ENCODE peak calls at places on chromosomes 13 and 19, in five cellular contexts. One of them, this sample, is unnamed.

GRCh38 chr13:35472308-35473008 is 4.0 kb downstream of the MAB21L1 start:
- DNase-seq in H1: no peak
- DNase-seq in GM12878: no peak
- DNase-seq in K562: no peak
- DNase-seq in GM12891: no peak
- DNase-seq in this sample: no peak

GRCh38 chr13:50215389-50215788 is 200.1 kb downstream of the KCNRG start:
- DNase-seq in H1: no peak
- DNase-seq in GM12878: no peak
- DNase-seq in K562: no peak
- DNase-seq in GM12891: no peak
- DNase-seq in this sample: no peak

GRCh38 chr13:106533101-106533939 is 2.1 kb downstream of the EFNB2 start:
- DNase-seq in H1: no peak
- DNase-seq in GM12878: no peak
- DNase-seq in K562: no peak
- DNase-seq in GM12891: no peak
- DNase-seq in this sample: peak

GRCh38 chr13:113203507-113204377 is 4.7 kb downstream of the PCID2 start:
- DNase-seq in H1: no peak
- DNase-seq in GM12878: no peak
- DNase-seq in K562: no peak
- DNase-seq in GM12891: no peak
- DNase-seq in this sample: no peak

GRCh38 chr19:6458695-6459355 is 767 bp downstream of the SLC25A23 start:
- DNase-seq in H1: no peak
- DNase-seq in GM12878: no peak
- DNase-seq in K562: peak
- DNase-seq in GM12891: no peak
- DNase-seq in this sample: no peak

GRCh38 chr13:19085876-19086275 is 95.7 kb downstream of the TUBA3C start:
- DNase-seq in H1: no peak
- DNase-seq in GM12878: no peak
- DNase-seq in K562: no peak
- DNase-seq in GM12891: no peak
- DNase-seq in this sample: no peak

GRCh38 chr13:39803156-39803555 is 147.7 kb downstream of the COG6 start:
- DNase-seq in H1: no peak
- DNase-seq in GM12878: no peak
- DNase-seq in K562: no peak
- DNase-seq in GM12891: no peak
- DNase-seq in this sample: no peak

GRCh38 chr13:28778308-28779215 is 41.6 kb upstream of the MTUS2 start:
- DNase-seq in H1: no peak
- DNase-seq in GM12878: no peak
- DNase-seq in K562: no peak
- DNase-seq in GM12891: no peak
- DNase-seq in this sample: no peak

GRCh38 chr13:47241446-47241845 is 344.6 kb upstream of the HTR2A start:
- DNase-seq in H1: no peak
- DNase-seq in GM12878: no peak
- DNase-seq in K562: no peak
- DNase-seq in GM12891: no peak
- DNase-seq in this sample: no peak

GRCh38 chr13:41587490-41587889 is 130.1 kb downstream of the RGCC start:
- DNase-seq in H1: no peak
- DNase-seq in GM12878: no peak
- DNase-seq in K562: no peak
- DNase-seq in GM12891: no peak
- DNase-seq in this sample: no peak

GRCh38 chr13:112233716-112234115 is 142.4 kb upstream of the SPACA7 start:
- DNase-seq in H1: no peak
- DNase-seq in GM12878: no peak
- DNase-seq in K562: no peak
- DNase-seq in GM12891: no peak
- DNase-seq in this sample: no peak

GRCh38 chr19:29393915-29394460 is 131.8 kb upstream of the VSTM2B start:
- DNase-seq in H1: no peak
- DNase-seq in GM12878: no peak
- DNase-seq in K562: no peak
- DNase-seq in GM12891: no peak
- DNase-seq in this sample: no peak

GRCh38 chr19:45186509-45187334 is 8.1 kb downstream of the BLOC1S3 start:
- DNase-seq in H1: no peak
- DNase-seq in GM12878: no peak
- DNase-seq in K562: no peak
- DNase-seq in GM12891: no peak
- DNase-seq in this sample: no peak

GRCh38 chr13:73671011-73671410 is 463.2 kb downstream of the KLF12 start:
- DNase-seq in H1: no peak
- DNase-seq in GM12878: no peak
- DNase-seq in K562: no peak
- DNase-seq in GM12891: no peak
- DNase-seq in this sample: no peak

GRCh38 chr13:87280139-87280538 is 391.0 kb upstream of the SLITRK5 start:
- DNase-seq in H1: no peak
- DNase-seq in GM12878: no peak
- DNase-seq in K562: no peak
- DNase-seq in GM12891: no peak
- DNase-seq in this sample: no peak

GRCh38 chr19:33868076-33868735 is 71.5 kb downstream of the KCTD15 start:
- DNase-seq in H1: no peak
- DNase-seq in GM12878: no peak
- DNase-seq in K562: no peak
- DNase-seq in GM12891: no peak
- DNase-seq in this sample: no peak

GRCh38 chr19:49861127-49861526 is 6.2 kb downstream of the PNKP start:
- DNase-seq in H1: no peak
- DNase-seq in GM12878: no peak
- DNase-seq in K562: no peak
- DNase-seq in GM12891: no peak
- DNase-seq in this sample: no peak

GRCh38 chr13:112055032-112055416 is 11.9 kb upstream of the SOX1 start:
- DNase-seq in H1: no peak
- DNase-seq in GM12878: no peak
- DNase-seq in K562: no peak
- DNase-seq in GM12891: no peak
- DNase-seq in this sample: no peak

GRCh38 chr13:27924529-27925141 is 4.8 kb downstream of the PDX1 start:
- DNase-seq in H1: no peak
- DNase-seq in GM12878: no peak
- DNase-seq in K562: no peak
- DNase-seq in GM12891: no peak
- DNase-seq in this sample: peak

GRCh38 chr19:13015361-13016231 is 20.3 kb downstream of the NFIX start:
- DNase-seq in H1: no peak
- DNase-seq in GM12878: no peak
- DNase-seq in K562: peak
- DNase-seq in GM12891: no peak
- DNase-seq in this sample: no peak

GRCh38 chr19:55993492-55993891 is 6.9 kb downstream of the NLRP5 start:
- DNase-seq in H1: no peak
- DNase-seq in GM12878: no peak
- DNase-seq in K562: no peak
- DNase-seq in GM12891: no peak
- DNase-seq in this sample: no peak

GRCh38 chr13:52961196-52961845 is 67.3 kb upstream of the OLFM4 start:
- DNase-seq in H1: no peak
- DNase-seq in GM12878: no peak
- DNase-seq in K562: no peak
- DNase-seq in GM12891: no peak
- DNase-seq in this sample: no peak

GRCh38 chr19:2150794-2151338 is 500 bp downstream of the AP3D1 start:
- DNase-seq in H1: no peak
- DNase-seq in GM12878: no peak
- DNase-seq in K562: peak
- DNase-seq in GM12891: peak
- DNase-seq in this sample: peak
- TF ChIP-seq POLR2AphosphoS5 in H1: peak
- TF ChIP-seq POLR2AphosphoS5 in GM12878: peak
- TF ChIP-seq POLR2AphosphoS5 in K562: no peak
- TF ChIP-seq POLR2AphosphoS5 in GM12891: peak
- TF ChIP-seq POLR2AphosphoS5 in this sample: no peak

GRCh38 chr13:75445717-75446529 is 36.0 kb downstream of the TBC1D4 start:
- DNase-seq in H1: no peak
- DNase-seq in GM12878: no peak
- DNase-seq in K562: no peak
- DNase-seq in GM12891: no peak
- DNase-seq in this sample: no peak
- TF ChIP-seq TAF1 in H1: no peak
- TF ChIP-seq TAF1 in GM12878: no peak
- TF ChIP-seq TAF1 in K562: no peak
- TF ChIP-seq TAF1 in GM12891: no peak
- TF ChIP-seq TAF1 in this sample: no peak

GRCh38 chr19:42219812-42220750 is at the start of gene ZNF526:
- DNase-seq in H1: peak
- DNase-seq in GM12878: peak
- DNase-seq in K562: peak
- DNase-seq in GM12891: peak
- DNase-seq in this sample: peak
- TF ChIP-seq POLR2A in H1: peak
- TF ChIP-seq POLR2A in GM12878: peak
- TF ChIP-seq POLR2A in K562: peak
- TF ChIP-seq POLR2A in GM12891: peak
- TF ChIP-seq POLR2A in this sample: peak

DNA sequence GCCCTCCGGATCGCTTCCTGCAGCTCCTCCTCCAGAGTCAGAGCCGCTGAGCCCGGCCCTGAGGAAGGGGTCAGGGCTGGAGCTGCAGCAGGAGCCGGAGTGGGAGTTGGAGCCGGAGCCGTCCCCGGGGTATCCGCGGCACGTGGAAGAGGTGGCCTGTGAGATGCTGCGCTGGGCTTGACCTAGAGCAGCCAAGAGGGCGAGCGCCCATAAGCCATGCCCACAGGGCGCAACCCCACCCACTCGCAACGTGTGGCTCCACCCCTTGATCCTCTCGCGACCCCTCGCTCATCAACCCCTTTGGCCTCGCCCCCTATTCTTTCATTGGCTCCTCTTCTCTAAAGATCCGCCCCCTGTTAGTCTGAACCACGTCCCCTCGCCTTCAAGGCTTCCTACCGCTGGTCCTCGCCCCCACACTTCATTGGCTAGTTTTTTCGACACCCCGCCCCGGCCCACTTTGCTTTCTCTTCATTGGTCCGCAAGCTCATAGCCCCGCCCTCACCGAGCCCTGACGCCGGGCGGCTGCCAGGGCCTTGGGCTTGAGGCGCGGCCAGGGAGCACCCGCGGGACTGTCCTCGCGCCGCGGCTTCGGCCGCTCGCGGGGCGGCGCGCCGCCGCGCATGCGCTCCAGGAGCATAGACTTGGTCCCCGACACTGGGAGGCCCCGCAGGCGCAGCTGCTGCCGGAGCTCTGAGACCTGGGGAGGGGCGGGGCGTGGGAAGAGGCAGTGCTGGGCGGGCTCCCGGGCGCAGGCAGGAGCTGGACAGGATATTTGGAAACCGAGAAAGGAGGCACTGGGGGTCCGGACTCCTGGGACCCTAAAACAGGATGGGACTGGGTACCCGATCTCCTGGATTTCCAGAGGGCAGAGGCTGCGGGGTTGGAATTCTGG is 5.4 kb downstream of the MAMSTR start:
- DNase-seq in H1: peak
- DNase-seq in GM12878: peak
- DNase-seq in K562: peak
- DNase-seq in GM12891: peak
- DNase-seq in this sample: peak
- TF ChIP-seq POLR2AphosphoS5 in H1: no peak
- TF ChIP-seq POLR2AphosphoS5 in GM12878: no peak
- TF ChIP-seq POLR2AphosphoS5 in K562: peak
- TF ChIP-seq POLR2AphosphoS5 in GM12891: no peak
- TF ChIP-seq POLR2AphosphoS5 in this sample: no peak

GRCh38 chr13:80009760-80010159 is 331.2 kb downstream of the SPRY2 start:
- DNase-seq in H1: no peak
- DNase-seq in GM12878: no peak
- DNase-seq in K562: no peak
- DNase-seq in GM12891: no peak
- DNase-seq in this sample: no peak

GRCh38 chr13:80012281-80012680 is 328.6 kb downstream of the SPRY2 start:
- DNase-seq in H1: no peak
- DNase-seq in GM12878: no peak
- DNase-seq in K562: no peak
- DNase-seq in GM12891: no peak
- DNase-seq in this sample: no peak

GRCh38 chr13:80010846-80011245 is 330.1 kb downstream of the SPRY2 start:
- DNase-seq in H1: no peak
- DNase-seq in GM12878: no peak
- DNase-seq in K562: no peak
- DNase-seq in GM12891: no peak
- DNase-seq in this sample: no peak

GRCh38 chr13:80010286-80010831 is 330.6 kb downstream of the SPRY2 start:
- DNase-seq in H1: no peak
- DNase-seq in GM12878: no peak
- DNase-seq in K562: no peak
- DNase-seq in GM12891: no peak
- DNase-seq in this sample: no peak

GRCh38 chr13:80011448-80012212 is 329.3 kb downstream of the SPRY2 start:
- DNase-seq in H1: no peak
- DNase-seq in GM12878: no peak
- DNase-seq in K562: no peak
- DNase-seq in GM12891: no peak
- DNase-seq in this sample: no peak
- TF ChIP-seq TAF1 in H1: no peak
- TF ChIP-seq TAF1 in GM12878: no peak
- TF ChIP-seq TAF1 in K562: no peak
- TF ChIP-seq TAF1 in GM12891: no peak
- TF ChIP-seq TAF1 in this sample: no peak

GRCh38 chr19:18833849-18834643 is 2.3 kb downstream of the UPF1 start:
- DNase-seq in H1: no peak
- DNase-seq in GM12878: no peak
- DNase-seq in K562: no peak
- DNase-seq in GM12891: no peak
- DNase-seq in this sample: no peak
- TF ChIP-seq POLR2A in H1: no peak
- TF ChIP-seq POLR2A in GM12878: no peak
- TF ChIP-seq POLR2A in K562: no peak
- TF ChIP-seq POLR2A in GM12891: no peak
- TF ChIP-seq POLR2A in this sample: no peak

GRCh38 chr19:8001995-8002849 is 3.2 kb downstream of the ELAVL1 start:
- DNase-seq in H1: peak
- DNase-seq in GM12878: peak
- DNase-seq in K562: peak
- DNase-seq in GM12891: peak
- DNase-seq in this sample: peak
- TF ChIP-seq POLR2AphosphoS5 in H1: peak
- TF ChIP-seq POLR2AphosphoS5 in GM12878: no peak
- TF ChIP-seq POLR2AphosphoS5 in K562: no peak
- TF ChIP-seq POLR2AphosphoS5 in GM12891: no peak
- TF ChIP-seq POLR2AphosphoS5 in this sample: peak

GRCh38 chr19:8731428-8732169 is 10.2 kb downstream of the OR2Z1 start:
- DNase-seq in H1: no peak
- DNase-seq in GM12878: no peak
- DNase-seq in K562: peak
- DNase-seq in GM12891: no peak
- DNase-seq in this sample: no peak
- TF ChIP-seq TAF1 in H1: no peak
- TF ChIP-seq TAF1 in GM12878: no peak
- TF ChIP-seq TAF1 in K562: no peak
- TF ChIP-seq TAF1 in GM12891: no peak
- TF ChIP-seq TAF1 in this sample: no peak

This sample was measured in GM12892.